ENCODE peak calls at places on chromosomes 2 and 18, in eight cellular contexts. I is OCI-LY7, J is D721Med, B is choroid plexus epithelial cell, Y is GM13977, Z is transverse colon, W is fibroblast of lung, T is endothelial cell. H is an unnamed sample.

GRCh38 chr2:12534646-12535263 is 182.0 kb upstream of the TRIB2 start:
- DNase-seq in I (no peak), J (no peak), B (peak; percentile 96), Y (no peak), Z (no peak), W (peak; percentile 98), T (no peak), H (no peak)

GRCh38 chr18:48955528-48956261 is 4.9 kb upstream of the SMAD7 start:
- DNase-seq in I (peak; percentile 31), J (no peak), B (peak; percentile 69), Y (no peak), Z (no peak), W (peak; percentile 94), T (no peak), H (no peak)

GRCh38 chr2:190947711-190948251 is 66.2 kb downstream of the STAT1 start:
- DNase-seq in I (no peak), J (no peak), B (peak; percentile 91), Y (peak; percentile 12), Z (no peak), W (peak; percentile 90), T (no peak), H (no peak)

GRCh38 chr2:198134287-198134955 is 330.0 kb downstream of the PLCL1 start:
- DNase-seq in I (no peak), J (no peak), B (no peak), Y (no peak), Z (no peak), W (peak; percentile 15), T (no peak), H (no peak)

GRCh38 chr18:37487400-37487831 is 78.2 kb downstream of the CELF4 start:
- DNase-seq in I (no peak), J (no peak), B (no peak), Y (no peak), Z (no peak), W (no peak), T (peak; percentile 10), H (no peak)

GRCh38 chr2:66581461-66582363 is 146.8 kb downstream of the MEIS1 start:
- DNase-seq in I (no peak), J (no peak), B (no peak), Y (no peak), Z (no peak), W (peak; percentile 43), T (peak; percentile 31), H (no peak)

GRCh38 chr2:45301307-45302010 is 292.2 kb upstream of the SIX2 start:
- DNase-seq in I (no peak), J (no peak), B (no peak), Y (no peak), Z (peak; percentile 31), W (no peak), T (no peak), H (no peak)

GRCh38 chr2:88139203-88139702 is 11.4 kb upstream of the FABP1 start:
- DNase-seq in I (no peak), J (no peak), B (no peak), Y (no peak), Z (no peak), W (no peak), T (no peak), H (no peak)

GRCh38 chr2:223856021-223856420 is 18.6 kb upstream of the AP1S3 start:
- DNase-seq in I (no peak), J (no peak), B (peak; percentile 21), Y (no peak), Z (no peak), W (peak; percentile 22), T (no peak), H (no peak)

GRCh38 chr2:37581433-37581832 is 90.0 kb downstream of the CDC42EP3 start:
- DNase-seq in I (no peak), J (no peak), B (no peak), Y (no peak), Z (no peak), W (no peak), T (no peak), H (no peak)

GRCh38 chr18:40357536-40357935 is 1597.5 kb upstream of the PIK3C3 start:
- DNase-seq in I (no peak), J (no peak), B (peak; percentile 23), Y (no peak), Z (no peak), W (peak; percentile 3), T (no peak), H (no peak)

GRCh38 chr18:35324926-35325655 is 19.1 kb downstream of the ZNF24 start:
- DNase-seq in I (no peak), J (no peak), B (peak; percentile 12), Y (no peak), Z (no peak), W (peak; percentile 19), T (no peak), H (no peak)

GRCh38 chr18:70423988-70424387 is 135.1 kb downstream of the SOCS6 start:
- DNase-seq in I (no peak), J (no peak), B (no peak), Y (no peak), Z (peak; percentile 26), W (peak; percentile 71), T (no peak), H (no peak)

GRCh38 chr18:13217971-13218375 is 587 bp upstream of the LDLRAD4 start:
- DNase-seq in I (no peak), J (no peak), B (no peak), Y (peak; percentile 42), Z (peak; percentile 35), W (peak; percentile 21), T (peak; percentile 49), H (no peak)

GRCh38 chr18:13216092-13216582 is 2.4 kb upstream of the LDLRAD4 start:
- DNase-seq in I (peak; percentile 35), J (peak; percentile 58), B (peak; percentile 83), Y (peak; percentile 64), Z (peak; percentile 90), W (peak; percentile 73), T (peak; percentile 58), H (no peak)

GRCh38 chr18:13218376-13219011 is at the start of gene LDLRAD4:
- DNase-seq in I (no peak), J (no peak), B (no peak), Y (peak; percentile 46), Z (peak; percentile 59), W (peak; percentile 22), T (peak; percentile 60), H (no peak)

GRCh38 chr18:13217466-13217961 is 1.0 kb upstream of the LDLRAD4 start:
- DNase-seq in I (no peak), J (no peak), B (peak; percentile 30), Y (peak; percentile 66), Z (peak; percentile 70), W (peak; percentile 38), T (peak; percentile 65), H (no peak)

GRCh38 chr18:13216732-13217465 is 1.7 kb upstream of the LDLRAD4 start:
- DNase-seq in I (no peak), J (no peak), B (peak; percentile 20), Y (peak; percentile 74), Z (peak; percentile 53), W (peak; percentile 31), T (peak; percentile 68), H (no peak)
- TF ChIP-seq CTCF in I (no peak), J (peak; percentile 38), B (no peak), Y (peak; percentile 42), Z (peak; percentile 33), W (no peak), T (peak; percentile 11), H (peak; percentile 52)

GRCh38 chr2:170770304-170771048 is at the start of gene ERICH2:
- DNase-seq in I (peak; percentile 47), J (peak; percentile 65), B (peak; percentile 55), Y (peak; percentile 93), Z (peak; percentile 86), W (peak; percentile 62), T (peak; percentile 79), H (peak; percentile 77)
- TF ChIP-seq CTCF in I (peak; percentile 29), J (no peak), B (peak; percentile 35), Y (no peak), Z (no peak), W (peak; percentile 30), T (no peak), H (peak; percentile 29)

GRCh38 chr18:23689616-23690504 is 607 bp downstream of the LAMA3 start:
- DNase-seq in I (no peak), J (no peak), B (no peak), Y (peak; percentile 33), Z (no peak), W (no peak), T (peak; percentile 14), H (peak; percentile 71)

GRCh38 chr18:23684515-23685197 is 4.6 kb upstream of the LAMA3 start:
- DNase-seq in I (no peak), J (no peak), B (peak; percentile 53), Y (no peak), Z (no peak), W (peak; percentile 42), T (no peak), H (no peak)

GRCh38 chr18:23688528-23688927 is 725 bp upstream of the LAMA3 start:
- DNase-seq in I (no peak), J (no peak), B (no peak), Y (no peak), Z (no peak), W (no peak), T (no peak), H (no peak)

GRCh38 chr18:23690505-23691068 is 1.3 kb downstream of the LAMA3 start:
- DNase-seq in I (no peak), J (no peak), B (no peak), Y (no peak), Z (no peak), W (no peak), T (no peak), H (no peak)

DNA sequence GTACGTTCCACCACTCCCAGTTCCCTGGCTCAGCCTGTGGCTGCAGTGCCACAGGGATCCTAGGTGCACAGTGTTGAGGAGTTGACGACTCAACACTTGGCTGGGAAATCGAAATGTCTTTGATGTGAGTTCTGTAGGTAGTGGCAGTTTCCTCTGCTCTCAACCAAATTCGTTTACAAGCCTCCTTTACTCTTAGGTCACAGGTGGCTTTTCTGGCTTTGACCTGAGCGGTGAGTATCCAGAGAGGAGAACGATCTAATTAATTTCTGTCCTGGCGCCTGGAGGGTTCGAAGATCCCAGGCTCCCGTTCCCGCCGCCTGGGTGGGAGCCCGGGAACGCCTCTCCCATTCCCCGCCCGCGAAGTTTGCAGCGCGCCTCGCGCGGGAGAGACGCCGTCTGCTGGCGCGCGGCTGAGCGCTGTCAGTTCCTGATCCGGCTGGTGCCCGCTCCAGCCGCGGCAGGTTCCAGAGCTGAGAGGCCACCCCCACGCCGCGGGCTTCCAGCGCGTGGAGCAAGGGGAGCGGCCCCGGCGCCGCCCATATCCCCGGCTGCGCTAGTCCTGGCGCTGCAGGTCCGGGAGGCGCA is at the start of gene LAMA3:
- DNase-seq in I (no peak), J (peak; percentile 58), B (peak; percentile 18), Y (peak; percentile 38), Z (peak; percentile 61), W (peak; percentile 36), T (peak; percentile 41), H (peak; percentile 72)
- TF ChIP-seq CTCF in I (no peak), J (no peak), B (no peak), Y (peak; percentile 20), Z (no peak), W (peak; percentile 10), T (no peak), H (no peak)

DNA sequence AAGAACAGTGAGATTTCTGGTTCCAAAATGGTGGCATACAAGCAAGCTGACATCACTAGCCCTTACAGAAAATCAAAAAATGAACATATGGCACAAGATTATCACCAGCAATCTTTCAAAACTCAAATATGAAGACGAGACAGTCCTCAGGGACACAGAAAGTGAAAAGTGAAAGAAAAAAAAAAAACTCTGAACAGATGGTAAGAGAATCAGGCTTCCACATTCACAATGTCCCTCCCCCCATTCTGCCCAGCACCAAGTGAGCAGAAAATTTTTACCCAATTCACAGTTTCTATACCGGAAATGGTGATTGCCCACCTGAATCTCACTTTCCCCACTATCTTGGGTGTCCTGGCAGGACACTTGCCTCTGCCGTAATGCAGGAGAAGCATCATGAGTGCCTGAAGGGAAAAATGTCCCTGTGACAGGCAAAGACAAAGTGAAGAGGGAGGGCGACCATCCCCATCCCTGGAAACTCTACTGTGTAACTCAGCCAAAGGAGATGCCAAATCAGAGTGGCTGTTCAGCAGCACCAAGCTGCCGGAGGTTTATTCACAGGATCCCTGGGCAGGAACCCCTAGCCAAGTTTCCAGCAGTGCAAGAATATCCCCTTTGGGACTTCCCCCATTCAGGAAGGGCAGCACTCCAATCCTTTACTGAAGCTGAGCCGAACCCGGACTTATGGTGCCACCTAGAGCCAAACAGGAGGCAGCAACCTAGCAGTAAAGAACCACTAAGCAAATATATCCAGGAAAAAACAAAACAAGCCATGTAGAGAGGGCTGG is 312.2 kb downstream of the LRATD1 start:
- DNase-seq in I (peak; percentile 30), J (no peak), B (peak; percentile 12), Y (no peak), Z (no peak), W (peak; percentile 48), T (peak; percentile 31), H (no peak)
- TF ChIP-seq CTCF in I (peak; percentile 77), J (peak; percentile 89), B (no peak), Y (peak; percentile 1), Z (no peak), W (peak; percentile 18), T (no peak), H (peak; percentile 61)